ENCODE peak calls at places on chromosomes 13 and 19, in nine cellular contexts. N, G, Z, L, B, J, E, D and S are unnamed samples.

GRCh38 chr19:9721861-9722260 is 46.7 kb downstream of the ZNF846 start:
- DNase-seq in L (no peak), Z (no peak), E (no peak), J (no peak), N (no peak), G (no peak), D (peak; percentile 75), B (no peak), S (no peak)

GRCh38 chr19:4172861-4173473 is 9.4 kb downstream of the SIRT6 start:
- DNase-seq in N (no peak), D (peak; percentile 92), Z (peak; percentile 51), L (peak; percentile 67), B (peak; percentile 82), E (peak; percentile 14), J (no peak), G (no peak), S (no peak)

GRCh38 chr19:33513424-33513823 is 8.2 kb downstream of the PEPD start:
- DNase-seq in Z (no peak), E (no peak), G (no peak), J (no peak), N (no peak), B (no peak), D (no peak), L (no peak), S (no peak)

GRCh38 chr19:42528354-42529247 is at the start of gene CEACAM1:
- DNase-seq in L (peak; percentile 17), G (no peak), D (no peak), B (peak; percentile 89), Z (peak; percentile 31), E (no peak), J (no peak), N (no peak), S (no peak)

GRCh38 chr13:30338331-30338851 is 31.0 kb upstream of the KATNAL1 start:
- DNase-seq in G (no peak), L (no peak), E (peak; percentile 23), D (no peak), Z (peak; percentile 43), J (no peak), B (no peak), N (no peak), S (peak; percentile 10)

GRCh38 chr13:25783480-25784081 is 268.2 kb downstream of the SHISA2 start:
- DNase-seq in G (no peak), D (no peak), B (no peak), N (no peak), E (no peak), L (no peak), J (no peak), Z (no peak), S (no peak)

GRCh38 chr19:1619094-1619439 is 13.8 kb upstream of the UQCR11 start:
- DNase-seq in D (no peak), G (no peak), J (no peak), E (no peak), N (no peak), Z (no peak), L (no peak), B (no peak), S (no peak)

GRCh38 chr19:5891938-5892771 is 11.4 kb downstream of the NDUFA11 start:
- DNase-seq in B (peak; percentile 48), Z (no peak), E (peak; percentile 35), D (peak; percentile 89), L (no peak), N (no peak), J (no peak), G (no peak), S (no peak)

GRCh38 chr19:7450243-7451223 is 38.3 kb downstream of the PEX11G start:
- DNase-seq in B (no peak), J (no peak), N (peak; percentile 100), D (peak; percentile 36), Z (no peak), E (peak; percentile 63), G (no peak), L (no peak), S (no peak)

DNA sequence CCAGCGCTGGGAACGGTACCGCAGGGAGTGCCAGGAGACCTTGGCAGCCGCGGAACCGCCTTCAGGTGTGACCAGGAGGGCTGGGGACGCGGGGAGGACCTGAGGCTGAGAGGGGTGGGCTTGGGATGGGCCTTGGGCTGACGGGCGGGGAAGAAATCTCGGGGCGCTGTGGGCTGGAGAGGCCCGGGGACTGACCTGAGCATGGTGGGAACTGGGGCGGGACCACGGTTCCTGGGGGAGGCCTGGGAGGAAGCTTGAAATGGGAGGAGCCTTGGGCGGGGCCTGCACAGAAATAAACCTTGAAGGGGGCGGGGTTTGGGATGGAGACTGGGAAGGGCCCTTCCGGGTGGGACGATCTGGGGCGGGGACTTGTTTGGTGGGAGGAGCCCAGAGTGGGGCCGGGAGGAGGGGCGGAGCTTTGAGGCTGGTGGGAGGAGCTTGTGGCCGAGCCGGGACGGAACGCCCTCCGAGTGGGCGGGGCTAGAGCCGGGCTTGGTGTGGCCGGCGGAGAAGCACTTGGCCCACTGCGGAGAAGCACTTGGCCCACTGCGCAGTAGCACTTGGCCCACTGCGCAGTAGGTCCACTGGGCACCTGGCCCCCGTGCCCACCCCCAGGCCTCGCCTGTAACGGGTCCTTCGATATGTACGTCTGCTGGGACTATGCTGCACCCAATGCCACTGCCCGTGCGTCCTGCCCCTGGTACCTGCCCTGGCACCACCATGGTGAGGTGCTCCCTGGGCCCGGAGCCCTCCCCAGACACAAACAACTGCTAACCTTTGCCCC is 2.8 kb downstream of the GIPR start:
- DNase-seq in Z (peak; percentile 96), D (peak; percentile 92), L (peak; percentile 61), E (peak; percentile 72), N (no peak), B (peak; percentile 97), J (no peak), G (no peak), S (no peak)
- H3K4me3 ChIP-seq in Z (peak overlapping the region; percentile 51), D (peak overlapping the region; percentile 31), L (peak overlapping the region; percentile 22), E (no peak overlapping the region), N (no peak overlapping the region), B (peak overlapping the region; percentile 20), J (no peak overlapping the region), G (no peak overlapping the region), S (no peak overlapping the region)

GRCh38 chr13:112626124-112626523 is 38.2 kb upstream of the TUBGCP3 start:
- DNase-seq in G (no peak), Z (no peak), J (no peak), L (no peak), B (no peak), N (no peak), E (no peak), D (no peak), S (no peak)

GRCh38 chr13:112623051-112623711 is 35.2 kb upstream of the TUBGCP3 start:
- DNase-seq in L (no peak), E (no peak), J (no peak), G (no peak), B (no peak), Z (no peak), N (no peak), D (no peak), S (no peak)

GRCh38 chr13:112624040-112624439 is 36.1 kb upstream of the TUBGCP3 start:
- DNase-seq in B (no peak), L (no peak), Z (no peak), E (no peak), G (no peak), J (no peak), D (no peak), N (no peak), S (no peak)

GRCh38 chr13:112625698-112626097 is 37.7 kb upstream of the TUBGCP3 start:
- DNase-seq in J (no peak), Z (no peak), B (no peak), L (no peak), E (no peak), G (no peak), D (no peak), N (no peak), S (no peak)

DNA sequence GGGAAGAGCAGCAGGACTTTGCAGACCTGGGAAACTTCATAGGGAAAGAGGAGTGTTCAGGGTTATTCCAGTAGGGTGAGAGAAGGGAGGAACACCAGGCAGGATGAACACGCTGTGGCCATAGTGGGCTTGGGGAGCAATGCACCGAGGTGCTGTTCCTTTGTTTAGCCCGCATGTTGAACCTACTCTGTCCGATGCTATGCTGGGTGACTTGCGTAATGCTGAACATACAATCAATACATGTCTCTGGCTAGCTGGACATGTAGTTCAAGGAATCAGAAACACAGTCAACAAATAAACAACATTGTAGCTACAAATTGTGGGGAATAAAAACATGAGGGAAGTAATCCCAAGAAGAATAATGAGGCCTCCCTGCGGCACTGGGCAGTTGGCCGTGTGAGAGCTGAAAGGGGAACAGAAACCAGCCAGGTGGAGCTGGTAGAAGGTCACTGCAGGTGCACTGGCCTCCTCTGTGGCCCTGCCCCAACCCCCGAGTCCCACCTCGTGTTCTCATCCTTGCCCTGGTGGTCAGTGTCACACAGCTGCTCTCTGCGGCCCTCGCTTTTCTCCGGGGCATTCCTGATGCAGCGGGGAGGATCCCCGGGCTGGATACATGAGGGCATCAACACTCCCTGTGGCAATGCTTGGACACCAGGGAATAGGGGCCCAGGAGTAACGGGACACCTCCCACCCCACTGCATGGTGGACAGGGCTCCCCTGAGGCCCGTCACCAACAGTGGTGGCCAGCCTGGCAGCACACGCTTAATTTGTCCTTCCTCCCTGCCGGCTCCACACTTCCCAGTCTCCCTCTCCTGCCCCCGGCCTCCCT is 36.9 kb upstream of the TUBGCP3 start:
- DNase-seq in L (no peak), J (no peak), D (no peak), Z (no peak), G (no peak), N (no peak), B (no peak), E (no peak), S (no peak)
- TF ChIP-seq CTCF in L (no peak), J (no peak), D (no peak), Z (no peak), G (no peak), N (no peak), B (no peak), E (no peak), S (no peak)

DNA sequence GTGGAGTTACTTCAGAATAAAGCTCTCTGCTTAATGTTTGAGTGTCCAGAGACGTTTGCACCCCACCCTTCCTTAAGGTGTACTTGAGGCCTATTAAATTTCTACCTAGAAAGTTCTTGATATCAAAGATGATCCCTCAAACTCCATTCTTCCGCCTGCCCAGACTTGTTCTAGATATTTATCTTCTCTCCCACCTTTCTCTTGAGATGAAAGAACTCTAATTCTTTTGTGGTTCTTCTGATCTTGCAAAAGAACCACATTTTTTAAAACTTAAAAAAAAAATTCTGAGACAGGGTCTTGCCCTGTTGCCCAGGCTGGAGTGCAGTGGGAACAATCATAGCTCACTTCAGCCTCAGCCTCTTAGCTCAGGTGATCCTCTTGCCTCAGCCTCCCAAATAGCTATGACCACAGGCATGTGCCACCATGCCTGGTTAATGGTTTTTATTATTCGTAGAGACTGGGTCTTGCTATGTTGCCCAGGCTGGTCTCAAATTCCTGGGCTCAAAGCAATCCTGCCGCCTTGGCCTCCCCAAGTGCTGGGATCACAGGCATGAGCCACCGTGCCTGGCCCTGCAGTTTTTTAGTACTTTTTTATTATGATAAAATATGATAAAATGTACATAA is 94.3 kb downstream of the SIPA1L3 start:
- DNase-seq in B (no peak), D (no peak), L (no peak), G (no peak), J (no peak), E (no peak), N (no peak), Z (no peak), S (no peak)
- H3K4me3 ChIP-seq in B (no peak overlapping the region), D (no peak overlapping the region), L (no peak overlapping the region), G (no peak overlapping the region), J (no peak overlapping the region), E (no peak overlapping the region), N (no peak overlapping the region), Z (no peak overlapping the region), S (no peak overlapping the region)

DNA sequence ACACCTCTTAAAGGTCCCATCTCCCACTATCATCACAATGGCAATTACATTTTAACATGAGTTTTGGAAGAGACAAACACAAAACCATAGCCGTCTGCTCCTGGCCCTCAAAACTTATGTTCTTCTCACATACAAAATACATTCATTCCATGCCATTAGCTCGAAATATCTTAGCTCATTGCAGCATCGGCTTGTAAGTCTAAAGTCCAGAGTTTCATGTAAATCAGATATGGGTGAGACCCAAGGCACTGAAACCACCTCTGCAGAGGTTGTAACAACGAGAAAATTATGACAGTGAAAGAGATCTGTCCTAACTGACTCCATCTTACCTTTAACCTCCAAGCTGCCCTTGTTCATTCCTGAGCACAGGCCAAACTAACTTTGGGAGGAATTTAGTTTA is 635.0 kb upstream of the SPRY2 start:
- DNase-seq in J (no peak), L (no peak), E (no peak), G (no peak), D (no peak), N (no peak), Z (no peak), B (no peak), S (no peak)
- TF ChIP-seq CTCF in J (no peak), L (no peak), E (no peak), G (no peak), D (no peak), N (no peak), Z (no peak), B (no peak), S (no peak)